ENCODE peak calls at places on chromosomes 6 and 20, in nine cellular contexts. I, B, L, F, O, Q, P, G and Y are unnamed samples.

GRCh38 chr20:48821261-48821910 is 6.4 kb downstream of the PREX1 start:
- DNase-seq in I (no peak), B (no peak), L (no peak), F (no peak), O (no peak), Q (no peak), P (no peak), G (no peak), Y (no peak)

GRCh38 chr6:63640062-63640461 is 4.5 kb downstream of the PHF3 start:
- DNase-seq in I (no peak), B (no peak), L (no peak), F (no peak), O (no peak), Q (peak), P (no peak), G (no peak), Y (no peak)

GRCh38 chr6:35093118-35093445 is 48.1 kb downstream of the TCP11 start:
- DNase-seq in I (no peak), B (no peak), L (no peak), F (no peak), O (no peak), Q (no peak), P (no peak), G (no peak), Y (no peak)

GRCh38 chr20:5448449-5449118 is 131.8 kb upstream of the PROKR2 start:
- DNase-seq in I (no peak), B (peak), L (peak), F (no peak), O (no peak), Q (peak), P (peak), G (no peak), Y (no peak)

GRCh38 chr6:18312368-18312767 is 48.0 kb upstream of the DEK start:
- DNase-seq in I (no peak), B (no peak), L (no peak), F (no peak), O (no peak), Q (no peak), P (no peak), G (no peak), Y (no peak)

GRCh38 chr20:50445367-50446151 is 64.6 kb upstream of the PTPN1 start:
- DNase-seq in I (no peak), B (no peak), L (no peak), F (no peak), O (no peak), Q (no peak), P (no peak), G (no peak), Y (no peak)

GRCh38 chr20:48364688-48365421 is 462.9 kb downstream of the PREX1 start:
- DNase-seq in I (no peak), B (no peak), L (no peak), F (no peak), O (no peak), Q (no peak), P (no peak), G (no peak), Y (peak)

GRCh38 chr6:98845201-98846020 is 11.0 kb downstream of the POU3F2 start:
- DNase-seq in I (peak), B (peak), L (peak), F (peak), O (no peak), Q (peak), P (peak), G (peak), Y (no peak)

GRCh38 chr6:143999406-143999805 is 8.7 kb downstream of the PLAGL1 start:
- DNase-seq in I (no peak), B (no peak), L (no peak), F (no peak), O (no peak), Q (peak), P (no peak), G (no peak), Y (no peak)

GRCh38 chr20:62850333-62850974 is 11.2 kb downstream of the TCFL5 start:
- DNase-seq in I (no peak), B (no peak), L (no peak), F (no peak), O (no peak), Q (no peak), P (no peak), G (no peak), Y (no peak)

GRCh38 chr6:105484238-105485161 is 81.6 kb upstream of the PREP start:
- DNase-seq in I (no peak), B (peak), L (no peak), F (no peak), O (no peak), Q (no peak), P (peak), G (no peak), Y (peak)

GRCh38 chr6:19214231-19214630 is 622.9 kb upstream of the ID4 start:
- DNase-seq in I (no peak), B (no peak), L (no peak), F (no peak), O (no peak), Q (no peak), P (no peak), G (no peak), Y (no peak)

GRCh38 chr20:60058869-60059268 is 100.6 kb downstream of the CDH26 start:
- DNase-seq in I (no peak), B (no peak), L (no peak), F (peak), O (no peak), Q (no peak), P (no peak), G (no peak), Y (no peak)

GRCh38 chr6:145749632-145750031 is 14.3 kb upstream of the EPM2A start:
- DNase-seq in I (no peak), B (peak), L (no peak), F (no peak), O (no peak), Q (peak), P (peak), G (no peak), Y (no peak)

GRCh38 chr20:46587986-46588385 is 37.5 kb upstream of the OCSTAMP start:
- DNase-seq in I (no peak), B (no peak), L (no peak), F (peak), O (no peak), Q (no peak), P (no peak), G (no peak), Y (no peak)

GRCh38 chr6:164037165-164037564 is 622.6 kb downstream of the QKI start:
- DNase-seq in I (no peak), B (no peak), L (no peak), F (no peak), O (no peak), Q (no peak), P (no peak), G (no peak), Y (no peak)
- TF ChIP-seq CTCF in I (no peak), B (no peak), L (no peak), F (no peak), O (no peak), Q (no peak), P (no peak), G (no peak), Y (no peak)

GRCh38 chr6:136718486-136718885 is 73.8 kb downstream of the MAP3K5 start:
- DNase-seq in I (no peak), B (no peak), L (no peak), F (no peak), O (no peak), Q (no peak), P (no peak), G (no peak), Y (no peak)

GRCh38 chr6:136720045-136720760 is 72.1 kb downstream of the MAP3K5 start:
- DNase-seq in I (no peak), B (no peak), L (no peak), F (no peak), O (no peak), Q (no peak), P (no peak), G (no peak), Y (peak)

GRCh38 chr6:136719280-136720044 is 72.8 kb downstream of the MAP3K5 start:
- DNase-seq in I (no peak), B (no peak), L (no peak), F (no peak), O (no peak), Q (no peak), P (no peak), G (no peak), Y (peak)

GRCh38 chr6:136721467-136721866 is 70.8 kb downstream of the MAP3K5 start:
- DNase-seq in I (no peak), B (no peak), L (no peak), F (no peak), O (no peak), Q (no peak), P (no peak), G (no peak), Y (no peak)

GRCh38 chr6:136717297-136717990 is 74.8 kb downstream of the MAP3K5 start:
- DNase-seq in I (no peak), B (no peak), L (no peak), F (no peak), O (no peak), Q (no peak), P (no peak), G (no peak), Y (peak)
- H3K4me3 ChIP-seq in I (no peak), B (no peak), L (no peak), F (no peak), O (peak), Q (no peak), P (no peak), G (peak), Y (peak)

DNA sequence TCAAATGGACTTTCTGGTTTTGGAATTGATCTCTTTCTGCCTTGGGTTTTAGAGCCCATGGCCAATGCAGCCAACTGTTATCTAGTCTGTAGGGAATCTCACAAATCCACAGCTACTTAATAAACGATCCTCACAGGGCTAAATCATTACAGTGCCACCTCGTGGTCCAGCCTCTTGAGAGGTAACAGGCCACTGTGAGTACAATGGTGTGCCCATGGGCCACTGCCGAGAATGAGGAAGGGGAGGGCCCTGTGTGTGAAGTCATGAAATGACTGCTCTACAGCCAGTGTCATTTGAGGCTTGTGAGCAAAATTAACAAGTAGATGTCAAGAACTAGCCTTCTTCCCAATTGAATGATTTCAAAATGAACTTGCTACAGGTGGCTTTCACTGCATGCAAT is 54.3 kb upstream of the GMPR start:
- DNase-seq in I (no peak), B (peak), L (peak), F (no peak), O (no peak), Q (no peak), P (peak), G (no peak), Y (no peak)
- TF ChIP-seq CTCF in I (peak), B (no peak), L (peak), F (no peak), O (no peak), Q (no peak), P (peak), G (peak), Y (peak)

GRCh38 chr6:5765141-5765760 is 241.5 kb downstream of the NRN1 start:
- DNase-seq in I (no peak), B (no peak), L (no peak), F (peak), O (no peak), Q (no peak), P (no peak), G (no peak), Y (no peak)
- H3K4me3 ChIP-seq in I (no peak), B (no peak), L (no peak), F (no peak), O (peak), Q (no peak), P (no peak), G (peak), Y (no peak)

GRCh38 chr6:151241853-151242252 is 2.1 kb downstream of the AKAP12 start:
- DNase-seq in I (no peak), B (no peak), L (no peak), F (no peak), O (no peak), Q (no peak), P (no peak), G (no peak), Y (no peak)

GRCh38 chr6:151236668-151237401 is 2.9 kb upstream of the AKAP12 start:
- DNase-seq in I (no peak), B (no peak), L (no peak), F (no peak), O (no peak), Q (no peak), P (no peak), G (no peak), Y (no peak)

GRCh38 chr6:151240861-151241642 is 1.3 kb downstream of the AKAP12 start:
- DNase-seq in I (peak), B (peak), L (peak), F (peak), O (no peak), Q (peak), P (no peak), G (peak), Y (peak)

GRCh38 chr6:151240036-151240685 is 394 bp downstream of the AKAP12 start:
- DNase-seq in I (peak), B (peak), L (peak), F (peak), O (peak), Q (peak), P (no peak), G (peak), Y (peak)

GRCh38 chr6:151239603-151240035 is at the start of gene AKAP12:
- DNase-seq in I (no peak), B (peak), L (no peak), F (peak), O (no peak), Q (peak), P (no peak), G (peak), Y (peak)
- TF ChIP-seq CTCF in I (no peak), B (no peak), L (no peak), F (no peak), O (no peak), Q (no peak), P (no peak), G (no peak), Y (no peak)

DNA sequence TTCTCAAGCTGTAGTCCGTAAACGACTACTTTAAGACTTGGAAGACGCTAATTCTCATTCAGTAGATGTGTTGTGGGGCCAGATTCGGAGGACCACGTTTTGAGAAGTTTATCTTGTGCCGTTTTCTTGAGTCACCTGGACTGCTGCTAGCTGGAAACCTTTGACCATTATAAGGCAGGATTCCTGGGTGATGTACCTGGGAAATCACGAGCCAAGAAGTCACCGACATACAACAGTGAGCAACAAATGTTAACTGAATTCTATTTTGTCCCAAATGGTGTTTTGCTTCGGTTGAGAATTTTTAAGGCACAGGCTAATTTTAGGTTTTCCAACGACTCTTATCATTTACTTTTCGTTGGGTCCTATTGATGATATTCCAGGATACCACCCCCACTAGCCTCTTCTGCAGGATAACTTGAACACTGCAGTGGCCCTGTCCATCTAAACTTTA is 93.3 kb upstream of the BTN3A2 start:
- DNase-seq in I (no peak), B (no peak), L (no peak), F (no peak), O (no peak), Q (no peak), P (no peak), G (no peak), Y (no peak)
- H3K4me3 ChIP-seq in I (no peak), B (no peak), L (no peak), F (no peak), O (peak), Q (peak), P (no peak), G (peak), Y (peak)

DNA sequence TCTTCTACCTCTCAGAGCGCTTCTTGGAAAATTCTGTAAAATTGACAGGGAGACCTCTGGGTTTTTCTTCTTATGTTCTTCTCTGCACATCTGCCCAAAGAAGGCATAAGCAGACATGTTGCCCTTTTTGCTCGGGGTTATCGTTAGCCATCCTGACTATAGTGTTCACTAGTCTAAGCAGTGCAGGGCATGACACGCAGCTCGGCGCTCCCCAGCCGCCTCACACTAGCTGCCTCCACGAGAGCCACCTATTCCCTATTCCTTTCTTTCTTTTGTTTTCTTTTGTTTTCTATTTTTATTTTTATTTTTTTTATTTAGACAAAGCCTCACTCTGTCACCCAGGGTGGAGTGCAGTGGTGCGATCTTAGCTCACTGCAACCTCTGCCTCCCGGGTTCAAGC is 100.2 kb upstream of the OPRM1 start:
- DNase-seq in I (no peak), B (no peak), L (no peak), F (no peak), O (no peak), Q (no peak), P (no peak), G (no peak), Y (no peak)
- TF ChIP-seq CTCF in I (no peak), B (no peak), L (no peak), F (no peak), O (no peak), Q (no peak), P (no peak), G (no peak), Y (no peak)

GRCh38 chr6:119148825-119149525 is 70.5 kb upstream of the FAM184A start:
- DNase-seq in I (no peak), B (no peak), L (no peak), F (no peak), O (no peak), Q (no peak), P (no peak), G (no peak), Y (no peak)

GRCh38 chr6:119145111-119145510 is 66.6 kb upstream of the FAM184A start:
- DNase-seq in I (no peak), B (no peak), L (no peak), F (no peak), O (no peak), Q (no peak), P (no peak), G (no peak), Y (no peak)

GRCh38 chr6:119147101-119148053 is 68.9 kb upstream of the FAM184A start:
- DNase-seq in I (no peak), B (peak), L (no peak), F (peak), O (peak), Q (peak), P (peak), G (peak), Y (peak)

GRCh38 chr6:119152187-119152586 is 73.7 kb upstream of the FAM184A start:
- DNase-seq in I (no peak), B (no peak), L (no peak), F (no peak), O (no peak), Q (no peak), P (no peak), G (no peak), Y (no peak)

DNA sequence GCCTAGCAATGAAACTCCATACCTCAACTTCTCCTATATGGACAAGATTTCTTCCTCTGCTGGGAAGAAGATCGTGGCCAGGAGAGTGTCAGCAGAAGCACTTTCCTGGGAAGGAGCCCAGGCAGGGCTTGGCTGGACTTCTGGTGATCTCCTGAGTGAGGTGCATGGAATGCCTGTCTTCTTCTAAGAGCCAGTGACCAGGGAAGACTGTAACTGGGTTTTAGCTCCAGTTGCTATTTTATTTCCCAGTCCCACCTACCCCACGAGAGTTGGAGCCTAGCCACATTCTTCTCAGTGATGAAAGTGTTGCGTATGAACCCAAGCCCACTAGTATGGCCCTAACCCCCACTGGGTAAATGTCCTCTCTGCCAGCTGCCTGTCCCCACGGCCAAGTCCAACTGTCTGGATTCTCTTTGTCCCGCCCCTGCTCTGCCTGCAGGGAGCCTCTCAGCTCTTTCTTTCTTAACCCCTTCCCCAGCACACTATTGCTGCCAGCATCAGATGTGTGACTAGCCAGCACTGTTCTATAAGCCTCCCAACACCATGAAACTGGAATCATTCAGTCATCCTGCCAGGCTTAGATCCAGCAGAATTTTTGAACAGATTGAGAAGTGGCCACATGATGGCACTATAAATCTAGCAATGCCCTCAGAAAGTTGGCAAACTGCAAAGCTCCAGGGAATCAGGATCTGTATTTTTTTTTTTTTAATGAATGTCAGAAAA is 69.8 kb upstream of the FAM184A start:
- DNase-seq in I (no peak), B (peak), L (peak), F (no peak), O (no peak), Q (peak), P (peak), G (no peak), Y (no peak)
- H3K4me3 ChIP-seq in I (no peak), B (no peak), L (no peak), F (no peak), O (peak), Q (peak), P (no peak), G (no peak), Y (no peak)

GRCh38 chr20:37285664-37286374 is 3.6 kb upstream of the MANBAL start:
- DNase-seq in I (no peak), B (no peak), L (no peak), F (no peak), O (no peak), Q (no peak), P (peak), G (no peak), Y (no peak)

GRCh38 chr20:37283530-37284195 is 5.8 kb upstream of the MANBAL start:
- DNase-seq in I (no peak), B (no peak), L (no peak), F (no peak), O (no peak), Q (no peak), P (no peak), G (no peak), Y (no peak)

GRCh38 chr20:37284691-37285124 is 4.7 kb upstream of the MANBAL start:
- DNase-seq in I (no peak), B (no peak), L (no peak), F (no peak), O (no peak), Q (no peak), P (no peak), G (no peak), Y (no peak)

GRCh38 chr20:37279820-37280219 is 9.6 kb upstream of the MANBAL start:
- DNase-seq in I (no peak), B (no peak), L (no peak), F (no peak), O (no peak), Q (no peak), P (no peak), G (no peak), Y (no peak)

GRCh38 chr20:37282558-37282957 is 6.9 kb upstream of the MANBAL start:
- DNase-seq in I (no peak), B (peak), L (peak), F (no peak), O (no peak), Q (peak), P (no peak), G (no peak), Y (no peak)
- TF ChIP-seq CTCF in I (no peak), B (peak), L (peak), F (no peak), O (peak), Q (peak), P (no peak), G (no peak), Y (no peak)

DNA sequence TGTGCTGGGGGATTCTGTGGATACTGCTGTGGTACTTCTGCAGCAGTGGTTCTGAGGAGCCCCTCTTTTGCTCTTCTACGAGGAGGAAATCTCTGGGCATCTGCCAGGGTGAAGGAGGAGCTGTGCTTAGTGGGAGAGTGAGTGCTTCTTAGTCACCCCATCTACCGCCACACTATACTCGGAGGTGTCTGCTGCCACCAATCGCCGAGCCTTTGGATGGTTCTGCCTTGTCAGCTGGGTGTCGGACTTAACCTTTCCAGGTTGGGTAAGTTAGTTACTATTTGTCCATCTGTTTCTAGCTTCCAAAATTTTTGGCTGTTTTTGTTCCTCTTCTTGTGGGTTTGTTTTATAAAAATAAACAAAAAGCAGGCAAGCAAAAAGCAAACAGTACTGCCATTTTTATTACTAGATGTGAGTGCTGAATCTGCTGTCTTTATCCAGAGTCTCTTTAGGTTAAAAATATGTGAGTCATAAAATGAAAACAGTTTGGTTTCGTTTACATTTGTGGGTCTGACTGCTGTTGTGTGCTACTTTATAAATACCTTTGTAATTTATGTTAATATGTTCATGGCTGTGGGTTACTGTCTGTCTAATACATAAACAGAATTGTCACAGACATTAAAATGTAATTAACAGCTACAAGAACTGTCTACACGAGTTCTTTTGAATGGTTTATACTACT is 89.1 kb downstream of the ARID1B start:
- DNase-seq in I (no peak), B (peak), L (no peak), F (no peak), O (no peak), Q (peak), P (no peak), G (no peak), Y (no peak)
- H3K4me3 ChIP-seq in I (no peak), B (no peak), L (no peak), F (no peak), O (no peak), Q (peak), P (no peak), G (no peak), Y (peak)